ENCODE peak calls at places on chromosomes 16 and 17, in six cellular contexts. X is Panc1, Q is HL-60, A is endothelial cell of umbilical vein, O is H1, C is HCT116. N is an unnamed sample.

GRCh38 chr17:14330492-14330920 is 29.6 kb downstream of the HS3ST3B1 start:
- DNase-seq in X (no peak), Q (no peak), A (no peak), O (no peak), C (no peak), N (no peak)

GRCh38 chr16:1771864-1772361 is 570 bp upstream of the NME3 start:
- DNase-seq in X (no peak), Q (peak; percentile 27), A (peak; percentile 25), O (no peak), C (no peak), N (no peak)

GRCh38 chr16:56792960-56793359 is 63.0 kb downstream of the NUP93 start:
- DNase-seq in X (no peak), Q (no peak), A (no peak), O (no peak), C (no peak), N (no peak)

GRCh38 chr17:35890774-35891155 is 10.6 kb upstream of the CCL5 start:
- DNase-seq in X (no peak), Q (no peak), A (no peak), O (no peak), C (no peak), N (no peak)

GRCh38 chr16:49405123-49405522 is 31.5 kb downstream of the C16orf78 start:
- DNase-seq in X (no peak), Q (no peak), A (no peak), O (no peak), C (no peak), N (no peak)

GRCh38 chr16:87657621-87658192 is 55.4 kb downstream of the JPH3 start:
- DNase-seq in X (no peak), Q (no peak), A (no peak), O (peak; percentile 39), C (peak; percentile 79), N (no peak)

GRCh38 chr16:12494716-12495115 is 309.0 kb downstream of the CPPED1 start:
- DNase-seq in X (no peak), Q (no peak), A (no peak), O (no peak), C (no peak), N (no peak)

GRCh38 chr17:48066656-48067055 is 18.5 kb downstream of the NFE2L1 start:
- DNase-seq in X (no peak), Q (no peak), A (peak; percentile 81), O (no peak), C (no peak), N (no peak)

GRCh38 chr17:3603119-3603869 is 5.9 kb downstream of the TRPV1 start:
- DNase-seq in X (no peak), Q (no peak), A (peak; percentile 48), O (no peak), C (no peak), N (no peak)

GRCh38 chr17:50642722-50643656 is 8.3 kb downstream of the ABCC3 start:
- DNase-seq in X (no peak), Q (no peak), A (no peak), O (no peak), C (no peak), N (no peak)

GRCh38 chr17:79950306-79950705 is 85.4 kb downstream of the TBC1D16 start:
- DNase-seq in X (no peak), Q (no peak), A (no peak), O (no peak), C (no peak), N (peak; percentile 55)

GRCh38 chr17:80053102-80053501 is 16.7 kb downstream of the CCDC40 start:
- DNase-seq in X (no peak), Q (no peak), A (no peak), O (no peak), C (no peak), N (no peak)

GRCh38 chr16:35752773-35753558 is 2293.6 kb downstream of the TP53TG3F start:
- DNase-seq in X (no peak), Q (no peak), A (no peak), O (no peak), C (no peak), N (no peak)

GRCh38 chr16:8859913-8860881 is 8.6 kb downstream of the CARHSP1 start:
- DNase-seq in X (no peak), Q (no peak), A (peak; percentile 34), O (no peak), C (no peak), N (no peak)

GRCh38 chr17:72151565-72152391 is 31.0 kb downstream of the SOX9 start:
- DNase-seq in X (peak; percentile 82), Q (no peak), A (no peak), O (no peak), C (peak; percentile 97), N (no peak)

GRCh38 chr17:45231481-45232116 is 9.9 kb downstream of the FMNL1 start:
- DNase-seq in X (no peak), Q (no peak), A (no peak), O (no peak), C (no peak), N (peak; percentile 59)

GRCh38 chr17:5485270-5486205 is at the start of gene DERL2:
- DNase-seq in X (no peak), Q (no peak), A (no peak), O (no peak), C (no peak), N (no peak)

GRCh38 chr16:9138731-9139501 is 47.5 kb downstream of the HAPSTR1 start:
- DNase-seq in X (no peak), Q (peak; percentile 60), A (peak; percentile 60), O (no peak), C (peak; percentile 37), N (peak; percentile 75)

GRCh38 chr17:6164996-6165395 is 94.8 kb downstream of the WSCD1 start:
- DNase-seq in X (no peak), Q (no peak), A (no peak), O (no peak), C (no peak), N (no peak)

GRCh38 chr16:31253642-31254045 is 6.1 kb upstream of the ITGAM start:
- DNase-seq in X (no peak), Q (peak; percentile 89), A (no peak), O (no peak), C (no peak), N (no peak)

GRCh38 chr16:69019811-69020210 is 85.6 kb upstream of the HAS3 start:
- DNase-seq in X (no peak), Q (no peak), A (peak; percentile 17), O (no peak), C (no peak), N (no peak)

GRCh38 chr16:61323456-61323855 is 712.8 kb downstream of the CDH8 start:
- DNase-seq in X (no peak), Q (no peak), A (no peak), O (no peak), C (no peak), N (no peak)

GRCh38 chr16:27404163-27404823 is 2.3 kb downstream of the IL21R start:
- DNase-seq in X (no peak), Q (peak; percentile 28), A (no peak), O (no peak), C (no peak), N (no peak)

GRCh38 chr17:74410001-74410443 is 21.9 kb upstream of the GPRC5C start:
- DNase-seq in X (no peak), Q (no peak), A (no peak), O (no peak), C (no peak), N (no peak)

DNA sequence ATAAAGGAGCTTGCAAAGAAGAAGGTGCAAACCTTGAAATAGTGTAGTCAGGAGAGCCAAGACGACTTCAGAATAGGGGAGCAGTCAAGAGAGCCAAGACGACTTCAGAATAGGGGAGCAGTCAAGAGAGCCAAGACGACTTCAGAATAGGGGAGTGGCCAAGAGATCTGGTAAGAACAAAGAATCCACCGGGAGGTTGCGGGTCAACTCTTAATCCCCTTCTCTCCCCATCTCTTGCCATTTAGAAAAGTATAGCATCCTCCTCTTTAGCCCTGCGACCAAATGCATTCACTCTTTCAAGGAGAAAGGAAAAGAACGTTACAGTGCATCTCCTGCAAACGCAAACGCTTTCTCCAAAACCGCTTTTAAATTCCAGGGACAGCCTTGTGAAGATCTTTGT is 708 bp downstream of the KNOP1 start:
- DNase-seq in X (no peak), Q (peak; percentile 4), A (no peak), O (no peak), C (no peak), N (no peak)
- TF ChIP-seq CTCF in X (no peak), Q (no peak), A (no peak), O (no peak), C (no peak), N (no peak)

DNA sequence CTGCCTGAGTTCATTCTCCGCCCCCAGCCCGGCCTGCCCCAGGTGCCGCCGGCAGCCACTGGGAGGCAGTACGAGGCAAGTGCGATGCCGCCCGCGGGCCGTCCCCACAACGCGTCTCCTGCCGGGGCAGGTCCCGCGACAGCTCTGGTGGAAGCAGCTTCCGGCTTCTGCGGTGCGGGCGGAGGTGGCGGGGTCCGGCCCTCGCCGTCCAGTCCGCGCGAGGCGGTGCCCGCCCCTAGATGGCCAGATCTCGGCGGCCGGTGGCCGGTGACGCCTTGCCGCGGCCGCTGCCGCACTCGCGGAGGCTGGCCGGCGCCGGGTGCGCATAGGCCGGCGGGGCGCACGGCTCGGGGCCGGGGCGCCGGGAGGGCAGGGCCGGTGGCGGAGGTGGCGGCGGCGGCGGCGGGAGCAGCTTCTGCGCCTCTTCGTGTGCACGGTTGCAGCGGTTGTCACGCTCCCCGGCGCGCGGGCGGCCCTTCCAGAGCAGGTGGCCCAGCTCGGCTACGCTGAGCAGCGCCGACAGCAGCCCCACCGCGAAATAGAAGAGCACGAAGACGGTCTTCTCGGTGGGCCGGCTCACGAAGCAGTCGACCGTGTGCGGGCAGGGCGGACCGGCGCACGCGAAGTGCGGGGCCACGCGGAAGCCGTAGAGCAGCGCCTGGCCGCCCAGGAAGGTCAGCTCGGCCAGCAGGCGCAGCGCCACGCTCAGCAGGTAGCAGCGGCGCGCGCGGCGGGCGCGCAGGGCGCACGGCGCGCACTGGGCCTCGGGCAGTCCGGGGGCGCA is 1.6 kb downstream of the GJD3 start:
- DNase-seq in X (no peak), Q (peak; percentile 87), A (peak; percentile 71), O (no peak), C (peak; percentile 54), N (peak; percentile 83)
- TF ChIP-seq POLR2AphosphoS5 in X (peak; percentile 48), Q (no peak), A (peak; percentile 24), O (no peak), C (peak; percentile 66), N (no peak)

DNA sequence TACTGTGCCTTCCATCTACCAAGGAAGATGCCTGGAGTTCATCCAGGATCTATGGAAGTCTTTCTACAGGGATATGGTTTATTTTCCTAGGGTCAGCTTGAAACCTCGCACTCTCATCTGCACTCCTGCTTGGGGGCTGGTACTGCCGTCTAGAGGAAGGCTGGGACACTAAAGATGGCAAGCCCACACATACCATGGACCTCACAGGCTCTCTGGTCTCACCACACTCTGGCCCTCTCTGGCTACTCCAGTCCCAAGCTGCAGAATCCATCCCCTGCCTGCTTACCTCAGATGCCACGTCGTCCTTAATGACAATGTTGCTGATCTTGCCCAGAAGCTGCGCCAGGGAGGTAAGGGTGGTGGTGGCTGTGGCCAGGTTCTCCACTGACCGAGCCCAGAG is 2.1 kb upstream of the UNC119 start:
- DNase-seq in X (no peak), Q (no peak), A (peak; percentile 34), O (no peak), C (no peak), N (no peak)
- TF ChIP-seq CTCF in X (no peak), Q (no peak), A (peak; percentile 5), O (peak; percentile 42), C (no peak), N (no peak)

GRCh38 chr17:19470529-19471261 is 59.7 kb downstream of the RNF112 start:
- DNase-seq in X (no peak), Q (no peak), A (no peak), O (no peak), C (no peak), N (peak; percentile 86)
- TF ChIP-seq POLR2AphosphoS5 in X (no peak), Q (no peak), A (no peak), O (no peak), C (no peak), N (no peak)

N was measured in suprapubic skin.